ENCODE peak calls at places on chromosomes 6 and 20, in five cellular contexts. T is adrenal gland, N is PC-3, K is left lung, I is A549. A is an unnamed sample.

GRCh38 chr6:4039348-4039747 is 39.6 kb downstream of the FAM217A start:
- DNase-seq in T (no peak), N (no peak), K (no peak), I (no peak), A (no peak)

GRCh38 chr6:157089258-157089657 is 234.1 kb downstream of the TMEM242 start:
- DNase-seq in T (no peak), N (no peak), K (no peak), I (no peak), A (peak; percentile 60)

GRCh38 chr6:109397020-109397419 is 14.8 kb upstream of the CD164 start:
- DNase-seq in T (no peak), N (peak; percentile 46), K (no peak), I (no peak), A (no peak)

GRCh38 chr6:119467478-119468081 is 118.0 kb upstream of the MAN1A1 start:
- DNase-seq in T (no peak), N (no peak), K (no peak), I (no peak), A (peak; percentile 43)

GRCh38 chr6:82484001-82484400 is 120.4 kb downstream of the TPBG start:
- DNase-seq in T (no peak), N (no peak), K (no peak), I (no peak), A (no peak)

GRCh38 chr6:75124085-75124484 is 81.8 kb downstream of the COL12A1 start:
- DNase-seq in T (no peak), N (no peak), K (no peak), I (no peak), A (no peak)

GRCh38 chr20:46130534-46130933 is 12.4 kb downstream of the CD40 start:
- DNase-seq in T (no peak), N (no peak), K (no peak), I (no peak), A (no peak)

GRCh38 chr6:13461805-13462204 is 25.6 kb downstream of the GFOD1 start:
- DNase-seq in T (no peak), N (no peak), K (peak; percentile 61), I (no peak), A (no peak)

GRCh38 chr6:43911625-43912577 is 141.9 kb downstream of the VEGFA start:
- DNase-seq in T (no peak), N (no peak), K (no peak), I (no peak), A (no peak)

GRCh38 chr6:13485923-13486557 is 1.4 kb downstream of the GFOD1 start:
- DNase-seq in T (peak; percentile 21), N (peak; percentile 57), K (peak; percentile 40), I (peak; percentile 42), A (no peak)

GRCh38 chr20:53154540-53154939 is 182.4 kb downstream of the TSHZ2 start:
- DNase-seq in T (no peak), N (no peak), K (no peak), I (no peak), A (no peak)

GRCh38 chr6:154337423-154338005 is 19.1 kb downstream of the IPCEF1 start:
- DNase-seq in T (no peak), N (no peak), K (no peak), I (no peak), A (no peak)

GRCh38 chr6:105593056-105593455 is 190.2 kb upstream of the PREP start:
- DNase-seq in T (no peak), N (peak; percentile 68), K (no peak), I (no peak), A (no peak)

GRCh38 chr20:48215536-48215935 is 430.3 kb upstream of the SULF2 start:
- DNase-seq in T (no peak), N (peak; percentile 59), K (no peak), I (no peak), A (no peak)

GRCh38 chr6:54248994-54249393 is 59.2 kb upstream of the TINAG start:
- DNase-seq in T (no peak), N (no peak), K (no peak), I (no peak), A (no peak)

GRCh38 chr6:40315055-40315454 is 272.1 kb downstream of the LRFN2 start:
- DNase-seq in T (no peak), N (no peak), K (no peak), I (no peak), A (no peak)

GRCh38 chr20:31595654-31596411 is 9.3 kb upstream of the ID1 start:
- DNase-seq in T (peak; percentile 86), N (peak; percentile 65), K (peak; percentile 84), I (peak; percentile 74), A (no peak)

GRCh38 chr6:100344321-100344720 is 120.4 kb downstream of the SIM1 start:
- DNase-seq in T (no peak), N (no peak), K (no peak), I (no peak), A (no peak)

GRCh38 chr20:18058661-18059467 is 1.1 kb upstream of the OVOL2 start:
- DNase-seq in T (no peak), N (peak; percentile 86), K (peak; percentile 36), I (no peak), A (no peak)
- TF ChIP-seq CTCF in T (no peak), N (peak; percentile 10), K (no peak), I (no peak), A (no peak)

DNA sequence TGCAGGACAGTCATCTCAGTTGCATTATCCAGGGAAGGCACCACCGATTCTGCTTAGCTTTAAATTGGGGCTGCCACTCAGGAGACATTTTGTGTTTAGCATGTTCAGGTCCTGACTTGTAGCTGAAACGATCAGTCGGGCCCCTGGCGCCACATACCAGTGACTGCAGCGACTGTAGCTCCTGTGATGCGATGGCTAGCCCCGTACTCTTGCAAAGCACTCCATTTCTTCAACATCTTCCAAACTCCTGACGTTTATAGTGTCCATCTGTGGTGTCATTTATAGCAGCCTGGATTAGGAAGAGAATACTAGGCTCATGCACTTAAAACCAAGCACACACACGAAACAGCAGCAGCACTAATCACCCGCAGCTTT is 13.0 kb downstream of the POU3F2 start:
- DNase-seq in T (no peak), N (no peak), K (no peak), I (no peak), A (no peak)
- H3K4me3 ChIP-seq in T (no peak overlapping the region), N (no peak overlapping the region), K (no peak overlapping the region), I (no peak overlapping the region), A (no peak overlapping the region)

DNA sequence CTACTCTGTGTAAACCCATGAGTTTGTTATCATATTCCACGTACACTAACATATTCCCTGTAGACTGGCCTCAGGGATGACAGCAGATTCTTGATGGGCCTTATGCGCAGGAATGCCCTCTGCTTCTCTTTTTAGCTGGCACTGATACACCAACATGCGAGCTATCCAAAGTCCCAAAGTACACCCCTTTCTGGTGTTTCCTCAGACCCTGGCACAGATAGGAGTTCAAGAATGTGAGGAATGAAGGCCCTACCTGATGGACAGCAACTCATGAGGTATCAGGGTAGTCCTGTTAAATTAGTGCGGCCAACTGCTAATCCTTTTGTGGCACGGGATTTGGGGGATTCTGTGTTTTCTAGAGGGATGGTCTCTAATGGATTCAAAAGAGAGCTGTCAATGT is 93.0 kb downstream of the BACH2 start:
- DNase-seq in T (no peak), N (no peak), K (no peak), I (no peak), A (no peak)
- TF ChIP-seq CTCF in T (no peak), N (no peak), K (no peak), I (no peak), A (no peak)

GRCh38 chr6:138569970-138570715 is 70.8 kb upstream of the NHSL1 start:
- DNase-seq in T (no peak), N (no peak), K (no peak), I (no peak), A (no peak)

GRCh38 chr6:138571174-138571573 is 71.9 kb upstream of the NHSL1 start:
- DNase-seq in T (no peak), N (no peak), K (no peak), I (no peak), A (no peak)

GRCh38 chr6:138568997-138569396 is 69.7 kb upstream of the NHSL1 start:
- DNase-seq in T (no peak), N (no peak), K (no peak), I (no peak), A (no peak)

GRCh38 chr6:138570716-138571020 is 71.4 kb upstream of the NHSL1 start:
- DNase-seq in T (no peak), N (no peak), K (no peak), I (no peak), A (peak; percentile 50)

DNA sequence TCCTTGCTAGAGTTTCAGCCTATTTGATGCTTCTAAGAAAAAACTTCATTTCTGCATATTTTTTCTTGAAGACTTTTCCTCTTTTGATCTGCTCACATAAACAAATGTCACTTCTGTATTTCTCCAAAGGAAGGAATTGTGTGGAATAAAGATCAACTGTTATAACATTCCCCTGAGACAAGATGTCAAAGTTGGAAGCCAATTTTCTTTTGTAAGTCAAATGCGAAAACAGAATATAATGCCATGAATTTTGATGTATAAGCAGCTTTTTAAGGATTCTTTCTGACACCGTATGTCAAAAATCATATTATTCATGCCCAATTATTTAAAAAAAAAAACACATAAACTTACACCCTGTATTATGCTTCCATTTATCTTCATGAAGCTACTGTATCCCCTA is 70.3 kb upstream of the NHSL1 start:
- DNase-seq in T (no peak), N (no peak), K (no peak), I (no peak), A (no peak)
- H3K4me3 ChIP-seq in T (no peak overlapping the region), N (no peak overlapping the region), K (peak overlapping the region; percentile 30), I (no peak overlapping the region), A (peak overlapping the region; percentile 50)